ENCODE peak calls at places on chromosome 2, in six cellular contexts. A, O, K, S, C and F are unnamed samples.

GRCh38 chr2:241094172-241094571 is 7.9 kb downstream of the MTERF4 start:
- DNase-seq in C (no peak), O (no peak), S (no peak), A (no peak), K (peak), F (no peak)

GRCh38 chr2:45946023-45946422 is 294.5 kb downstream of the PRKCE start:
- DNase-seq in O (no peak), A (no peak), C (no peak), S (peak), K (no peak), F (peak)

GRCh38 chr2:147689510-147689909 is 155.3 kb upstream of the ACVR2A start:
- DNase-seq in K (no peak), C (peak), O (no peak), A (no peak), S (no peak), F (no peak)

GRCh38 chr2:136612079-136612478 is 153.3 kb upstream of the THSD7B start:
- DNase-seq in C (no peak), S (no peak), O (no peak), A (no peak), K (no peak), F (no peak)

GRCh38 chr2:121804340-121804739 is 48.9 kb downstream of the TSN start:
- DNase-seq in A (peak), C (no peak), O (no peak), K (no peak), S (no peak), F (peak)

GRCh38 chr2:207969249-207969648 is 56.1 kb downstream of the PLEKHM3 start:
- DNase-seq in S (no peak), C (no peak), O (no peak), A (no peak), K (no peak), F (no peak)

GRCh38 chr2:128641421-128642095 is 322.9 kb upstream of the HS6ST1 start:
- DNase-seq in A (no peak), C (no peak), K (no peak), O (no peak), S (no peak), F (no peak)

GRCh38 chr2:10844083-10844482 is 31.5 kb upstream of the PDIA6 start:
- DNase-seq in C (no peak), A (peak), O (no peak), K (peak), S (peak), F (peak)

GRCh38 chr2:15811367-15811766 is 129.0 kb upstream of the MYCN start:
- DNase-seq in A (no peak), K (peak), S (no peak), C (no peak), O (no peak), F (no peak)

GRCh38 chr2:240170883-240171282 is 30.4 kb upstream of the OTOS start:
- DNase-seq in S (no peak), K (no peak), O (no peak), C (no peak), A (peak), F (no peak)